ENCODE peak calls at places on chromosomes 2 and 18, in eight cellular contexts. B is IMR-90, P is lower leg skin, H is stomach, C is adrenal gland, E is HCT116, S is body of pancreas, I is ovary. U is an unnamed sample.

GRCh38 chr2:230913406-230913805 is 11.6 kb downstream of the GPR55 start:
- DNase-seq in B (no peak), P (no peak), H (peak; percentile 47), C (no peak), E (peak; percentile 15), S (peak; percentile 52), I (no peak), U (no peak)

GRCh38 chr2:240430595-240430994 is 4.9 kb upstream of the GPC1 start:
- DNase-seq in B (no peak), P (no peak), H (no peak), C (no peak), E (no peak), S (peak; percentile 1), I (no peak), U (no peak)

GRCh38 chr18:51278045-51278649 is 80.7 kb upstream of the MEX3C start:
- DNase-seq in B (no peak), P (no peak), H (peak; percentile 35), C (peak; percentile 34), E (peak; percentile 57), S (peak; percentile 59), I (no peak), U (no peak)

GRCh38 chr2:223747392-223748042 is 89.9 kb downstream of the AP1S3 start:
- DNase-seq in B (no peak), P (no peak), H (no peak), C (no peak), E (no peak), S (no peak), I (no peak), U (no peak)

GRCh38 chr2:220956429-220956828 is 615.7 kb downstream of the EPHA4 start:
- DNase-seq in B (no peak), P (no peak), H (no peak), C (no peak), E (no peak), S (no peak), I (no peak), U (no peak)

GRCh38 chr18:13452448-13452811 is 233.9 kb downstream of the LDLRAD4 start:
- DNase-seq in B (peak; percentile 14), P (peak; percentile 55), H (peak; percentile 10), C (peak; percentile 85), E (no peak), S (no peak), I (no peak), U (no peak)

GRCh38 chr18:79737426-79737825 is 57.8 kb downstream of the CTDP1 start:
- DNase-seq in B (no peak), P (no peak), H (no peak), C (no peak), E (no peak), S (no peak), I (no peak), U (no peak)

GRCh38 chr2:102144128-102144527 is 1.6 kb downstream of the IL1R1 start:
- DNase-seq in B (no peak), P (peak; percentile 34), H (no peak), C (no peak), E (no peak), S (no peak), I (no peak), U (no peak)

GRCh38 chr18:8929381-8929780 is 173.1 kb upstream of the NDUFV2 start:
- DNase-seq in B (no peak), P (no peak), H (no peak), C (no peak), E (no peak), S (no peak), I (no peak), U (no peak)

GRCh38 chr2:101960903-101961286 is 30.9 kb upstream of the IL1R2 start:
- DNase-seq in B (no peak), P (no peak), H (no peak), C (no peak), E (no peak), S (no peak), I (no peak), U (no peak)

GRCh38 chr18:26700728-26701127 is 152.4 kb upstream of the KCTD1 start:
- DNase-seq in B (no peak), P (no peak), H (no peak), C (no peak), E (no peak), S (no peak), I (no peak), U (no peak)

GRCh38 chr18:26703170-26703933 is 155.0 kb upstream of the KCTD1 start:
- DNase-seq in B (no peak), P (no peak), H (peak; percentile 83), C (no peak), E (no peak), S (peak; percentile 22), I (no peak), U (no peak)

GRCh38 chr18:26700201-26700600 is 151.8 kb upstream of the KCTD1 start:
- DNase-seq in B (no peak), P (no peak), H (no peak), C (no peak), E (no peak), S (no peak), I (no peak), U (no peak)

GRCh38 chr18:26697186-26697585 is 148.8 kb upstream of the KCTD1 start:
- DNase-seq in B (no peak), P (no peak), H (no peak), C (no peak), E (no peak), S (no peak), I (peak; percentile 14), U (no peak)

DNA sequence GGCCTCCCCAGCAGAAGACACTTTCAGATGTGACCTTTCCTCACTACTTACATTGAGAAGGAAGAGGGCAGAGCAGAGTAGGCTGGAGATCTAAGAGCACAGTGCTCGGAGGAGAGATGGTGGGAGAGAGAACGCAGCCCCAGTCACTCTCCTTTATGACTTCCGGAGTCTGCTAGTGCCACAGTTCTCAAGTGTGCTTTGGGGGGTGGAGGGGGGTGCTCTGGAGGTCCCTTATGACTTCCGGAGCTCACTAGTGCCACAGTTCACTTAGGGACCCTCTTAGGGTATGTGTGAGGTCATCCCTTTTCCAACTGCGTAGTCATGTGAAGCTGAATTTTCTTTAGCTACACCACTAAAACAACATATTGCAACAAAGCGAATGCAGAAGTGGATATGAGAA is 153.7 kb upstream of the KCTD1 start:
- DNase-seq in B (no peak), P (no peak), H (no peak), C (no peak), E (no peak), S (no peak), I (no peak), U (no peak)
- TF ChIP-seq POLR2A in B (no peak), P (no peak), H (no peak), C (no peak), E (no peak), S (no peak), I (no peak), U (no peak)

GRCh38 chr2:95276888-95277245 is 2.6 kb downstream of the PROM2 start:
- DNase-seq in B (no peak), P (no peak), H (no peak), C (no peak), E (no peak), S (no peak), I (no peak), U (no peak)

GRCh38 chr2:95278637-95279225 is 4.5 kb downstream of the PROM2 start:
- DNase-seq in B (no peak), P (no peak), H (no peak), C (no peak), E (no peak), S (no peak), I (no peak), U (no peak)

GRCh38 chr2:95276244-95276887 is 2.1 kb downstream of the PROM2 start:
- DNase-seq in B (no peak), P (no peak), H (no peak), C (no peak), E (no peak), S (peak; percentile 1), I (no peak), U (no peak)

GRCh38 chr2:95278051-95278471 is 3.8 kb downstream of the PROM2 start:
- DNase-seq in B (peak; percentile 24), P (no peak), H (no peak), C (peak; percentile 15), E (peak; percentile 48), S (no peak), I (no peak), U (no peak)

DNA sequence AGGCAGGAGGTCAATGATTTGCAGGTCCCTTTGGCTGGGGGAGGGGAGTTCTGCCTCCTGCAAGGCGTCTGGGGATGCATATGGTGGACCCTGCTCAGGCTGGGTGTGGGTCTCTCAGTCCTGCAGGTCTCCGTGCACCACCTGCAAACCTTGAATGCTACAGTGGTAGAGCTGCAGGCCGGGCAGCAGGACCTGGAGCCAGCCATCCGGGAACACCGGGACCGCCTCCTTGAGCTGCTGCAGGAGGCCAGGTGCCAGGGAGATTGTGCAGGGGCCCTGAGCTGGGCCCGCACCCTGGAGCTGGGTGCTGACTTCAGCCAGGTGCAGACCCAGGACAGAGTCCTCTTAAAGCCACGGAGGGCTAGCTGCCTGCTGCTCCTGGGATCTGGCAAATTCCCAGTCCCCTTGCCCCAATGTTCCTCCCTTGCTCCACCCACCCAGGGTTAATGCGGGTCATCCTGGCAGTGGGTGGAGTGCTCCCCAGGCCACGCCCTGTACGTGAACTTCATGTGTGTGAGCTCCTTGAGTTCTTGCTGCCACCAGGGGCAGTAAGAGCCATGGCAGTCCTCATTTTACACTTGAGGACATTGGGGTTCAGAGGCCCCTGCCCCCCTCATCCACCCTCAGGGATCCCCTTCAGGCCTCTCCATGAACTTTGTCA is 3.1 kb downstream of the PROM2 start:
- DNase-seq in B (no peak), P (peak; percentile 65), H (peak; percentile 79), C (no peak), E (peak; percentile 23), S (peak; percentile 77), I (no peak), U (no peak)
- TF ChIP-seq POLR2A in B (no peak), P (no peak), H (no peak), C (no peak), E (no peak), S (no peak), I (no peak), U (no peak)

GRCh38 chr2:14756122-14756541 is 123.6 kb downstream of the LRATD1 start:
- DNase-seq in B (peak; percentile 32), P (no peak), H (no peak), C (no peak), E (no peak), S (no peak), I (no peak), U (no peak)
- TF ChIP-seq POLR2A in B (no peak), P (no peak), H (no peak), C (no peak), E (no peak), S (no peak), I (no peak), U (no peak)

DNA sequence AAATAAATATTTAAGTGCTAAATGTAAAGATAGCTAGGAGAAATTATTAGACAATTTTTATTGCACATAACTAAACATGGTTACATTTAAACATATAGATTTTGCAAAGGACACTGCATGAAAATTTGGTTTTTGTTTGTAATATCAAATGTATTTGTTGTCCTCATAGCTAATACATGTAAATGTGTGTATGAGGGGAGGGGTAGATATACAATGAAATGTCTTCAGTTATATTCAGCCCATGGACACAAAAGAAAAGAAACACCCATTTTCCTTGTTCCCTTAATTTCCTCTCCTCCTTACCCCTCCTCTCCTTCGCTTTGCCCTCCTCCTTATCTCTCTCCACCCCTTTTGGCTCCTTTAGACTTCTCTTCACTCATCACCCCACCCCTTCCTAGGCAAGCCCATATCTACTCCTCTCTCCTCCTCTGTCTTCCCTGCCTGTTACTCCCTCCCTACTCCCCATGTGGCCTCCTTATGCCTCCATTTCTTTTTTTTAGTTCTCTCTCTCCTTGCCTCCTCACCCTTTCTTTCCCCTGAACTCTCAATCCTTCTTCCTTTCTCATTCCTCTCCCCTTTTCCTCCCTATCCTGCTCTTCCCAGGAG is 1.4 kb downstream of the COL3A1 start:
- DNase-seq in B (peak; percentile 93), P (peak; percentile 60), H (no peak), C (peak; percentile 26), E (no peak), S (peak; percentile 33), I (peak; percentile 66), U (no peak)
- TF ChIP-seq POLR2A in B (no peak), P (no peak), H (no peak), C (peak; percentile 15), E (no peak), S (no peak), I (peak; percentile 36), U (no peak)